ENCODE peak calls at places on chromosome 7, in five cellular contexts. Y is K562, R is IMR-90, I is A549, V is GM12878. P is an unnamed sample.

GRCh38 chr7:53351681-53352080 is 316.2 kb downstream of the POM121L12 start:
- DNase-seq in Y (no peak), R (no peak), I (no peak), V (no peak), P (no peak)

GRCh38 chr7:44738031-44738730 is 10.5 kb upstream of the ZMIZ2 start:
- DNase-seq in Y (no peak), R (peak), I (no peak), V (no peak), P (no peak)

GRCh38 chr7:45082031-45082830 is 6.5 kb downstream of the NACAD start:
- DNase-seq in Y (no peak), R (no peak), I (no peak), V (no peak), P (peak)

GRCh38 chr7:84100866-84101265 is 93.7 kb downstream of the SEMA3A start:
- DNase-seq in Y (no peak), R (peak), I (peak), V (no peak), P (peak)

GRCh38 chr7:18655969-18656761 is 160.6 kb downstream of the HDAC9 start:
- DNase-seq in Y (no peak), R (peak), I (no peak), V (no peak), P (no peak)

GRCh38 chr7:33730958-33731357 is 174.4 kb upstream of the BMPER start:
- DNase-seq in Y (no peak), R (no peak), I (no peak), V (no peak), P (no peak)

GRCh38 chr7:83211685-83212084 is 49.0 kb upstream of the PCLO start:
- DNase-seq in Y (no peak), R (no peak), I (no peak), V (no peak), P (no peak)

GRCh38 chr7:108045154-108045553 is 42.2 kb upstream of the LAMB1 start:
- DNase-seq in Y (no peak), R (peak), I (no peak), V (no peak), P (no peak)

GRCh38 chr7:56097700-56098099 is 4.9 kb upstream of the PHKG1 start:
- DNase-seq in Y (no peak), R (peak), I (no peak), V (no peak), P (no peak)

GRCh38 chr7:22564511-22565045 is 64.6 kb upstream of the STEAP1B start:
- DNase-seq in Y (no peak), R (peak), I (no peak), V (no peak), P (no peak)

GRCh38 chr7:67019562-67020390 is 23.1 kb downstream of the TYW1 start:
- DNase-seq in Y (peak), R (peak), I (no peak), V (no peak), P (peak)

GRCh38 chr7:34096135-34096775 is 190.9 kb downstream of the BMPER start:
- DNase-seq in Y (no peak), R (peak), I (peak), V (no peak), P (no peak)

GRCh38 chr7:46034056-46034768 is 113.1 kb upstream of the IGFBP3 start:
- DNase-seq in Y (no peak), R (peak), I (no peak), V (no peak), P (no peak)

GRCh38 chr7:97001656-97002554 is 3.4 kb upstream of the DLX6 start:
- DNase-seq in Y (peak), R (no peak), I (no peak), V (no peak), P (peak)

GRCh38 chr7:12731214-12731656 is 43.8 kb downstream of the ARL4A start:
- DNase-seq in Y (peak), R (peak), I (peak), V (no peak), P (no peak)

GRCh38 chr7:90945104-90945752 is 319.0 kb upstream of the FZD1 start:
- DNase-seq in Y (no peak), R (peak), I (no peak), V (no peak), P (no peak)

GRCh38 chr7:90816511-90817142 is 220.5 kb downstream of the CDK14 start:
- DNase-seq in Y (no peak), R (peak), I (peak), V (peak), P (peak)

GRCh38 chr7:110356438-110356837 is 734.5 kb upstream of the LRRN3 start:
- DNase-seq in Y (no peak), R (no peak), I (no peak), V (no peak), P (no peak)

GRCh38 chr7:130632111-130632510 is 36.4 kb downstream of the COPG2 start:
- DNase-seq in Y (no peak), R (peak), I (no peak), V (no peak), P (no peak)

GRCh38 chr7:92691578-92691977 is 101.4 kb upstream of the FAM133B start:
- DNase-seq in Y (peak), R (peak), I (peak), V (peak), P (peak)

GRCh38 chr7:127654404-127655392 is 2.7 kb downstream of the SND1 start:
- DNase-seq in Y (no peak), R (no peak), I (no peak), V (no peak), P (no peak)

GRCh38 chr7:44262031-44262430 is 61.3 kb downstream of the YKT6 start:
- DNase-seq in Y (no peak), R (no peak), I (no peak), V (no peak), P (no peak)

GRCh38 chr7:32676249-32676941 is 181.1 kb downstream of the AVL9 start:
- DNase-seq in Y (no peak), R (no peak), I (no peak), V (no peak), P (no peak)

GRCh38 chr7:158541330-158542010 is 46.2 kb downstream of the PTPRN2 start:
- DNase-seq in Y (peak), R (no peak), I (no peak), V (no peak), P (no peak)
- H3K4me3 ChIP-seq in Y (no peak), R (no peak), I (no peak), V (no peak), P (no peak)

DNA sequence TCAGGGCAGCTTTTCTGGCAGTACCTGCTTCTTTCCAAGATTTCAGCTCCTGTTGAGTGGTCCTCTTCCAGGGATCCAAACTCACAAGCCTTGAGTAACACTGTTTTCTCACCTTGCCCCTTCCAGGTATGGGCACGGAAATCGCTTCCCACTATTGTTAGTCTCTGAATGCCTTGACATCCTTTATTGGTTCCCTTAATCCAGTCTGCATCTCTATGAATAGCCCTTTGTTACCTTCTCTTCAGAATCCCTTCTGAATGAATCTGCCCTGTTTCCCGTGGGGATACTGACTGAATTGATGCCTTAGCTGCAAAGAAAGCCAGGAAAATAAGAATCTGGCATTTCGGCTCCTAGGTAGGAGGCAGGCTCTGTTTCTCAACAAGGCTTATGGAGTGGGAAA is 467.7 kb downstream of the PLXNA4 start:
- DNase-seq in Y (no peak), R (no peak), I (no peak), V (no peak), P (no peak)
- TF ChIP-seq RCOR1 in Y (no peak), R (no peak), I (no peak), V (no peak), P (no peak)

GRCh38 chr7:29980151-29980550 is 9.4 kb downstream of the SCRN1 start:
- DNase-seq in Y (no peak), R (no peak), I (no peak), V (no peak), P (no peak)

GRCh38 chr7:29975564-29975963 is 14.0 kb downstream of the SCRN1 start:
- DNase-seq in Y (no peak), R (no peak), I (no peak), V (no peak), P (no peak)

GRCh38 chr7:29976673-29977072 is 12.9 kb downstream of the SCRN1 start:
- DNase-seq in Y (no peak), R (peak), I (no peak), V (no peak), P (no peak)

GRCh38 chr7:29976265-29976664 is 13.3 kb downstream of the SCRN1 start:
- DNase-seq in Y (no peak), R (peak), I (no peak), V (no peak), P (no peak)

GRCh38 chr7:29977926-29978652 is 11.5 kb downstream of the SCRN1 start:
- DNase-seq in Y (peak), R (no peak), I (peak), V (no peak), P (no peak)
- H3K4me3 ChIP-seq in Y (no peak), R (no peak), I (no peak), V (no peak), P (no peak)

DNA sequence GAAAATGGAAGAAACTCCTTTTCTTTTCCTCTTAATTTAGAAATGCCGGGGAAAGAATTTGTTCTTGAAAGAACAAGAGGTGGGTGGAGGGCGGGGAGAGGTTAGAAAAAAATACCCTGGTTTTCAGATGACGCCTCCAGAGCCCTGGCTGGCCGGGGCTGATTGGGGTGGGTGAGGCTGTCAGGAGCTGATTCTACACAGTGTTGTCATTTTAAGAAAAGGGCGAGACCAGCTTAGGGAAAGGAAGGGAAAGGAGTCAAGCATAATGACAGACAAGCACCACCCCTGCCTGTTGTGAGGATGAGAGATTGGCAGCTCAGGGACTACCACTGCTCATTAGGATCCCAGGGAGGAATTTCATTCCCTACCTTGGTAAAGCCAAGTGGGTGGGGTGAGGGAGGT is 9.9 kb upstream of the FAM180A start:
- DNase-seq in Y (no peak), R (peak), I (no peak), V (no peak), P (no peak)
- TF ChIP-seq RCOR1 in Y (no peak), R (no peak), I (no peak), V (no peak), P (no peak)

DNA sequence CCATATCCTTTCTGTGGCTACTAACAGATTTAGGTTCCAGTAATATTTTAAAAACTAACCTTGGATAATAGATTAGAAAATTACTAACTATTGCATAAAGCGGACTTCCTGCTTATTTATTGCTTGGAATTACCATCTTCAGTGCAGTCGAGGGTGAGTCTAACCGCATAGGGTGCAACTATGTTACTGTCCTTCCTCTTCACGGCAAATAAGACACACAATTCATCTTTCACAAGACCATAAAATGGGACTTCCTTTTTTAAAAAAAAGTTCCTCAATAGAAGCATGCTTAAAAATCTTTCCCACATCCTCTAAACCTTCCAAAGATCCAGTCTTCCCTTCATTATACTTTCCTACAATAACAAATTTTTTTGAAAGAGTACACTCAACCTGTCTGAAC is 2.1 kb downstream of the SLC25A40 start:
- DNase-seq in Y (no peak), R (no peak), I (no peak), V (no peak), P (no peak)
- H3K4me3 ChIP-seq in Y (peak), R (no peak), I (no peak), V (peak), P (no peak)

GRCh38 chr7:139602143-139602722 is 78.7 kb downstream of the CLEC2L start:
- DNase-seq in Y (peak), R (peak), I (peak), V (no peak), P (peak)
- TF ChIP-seq RCOR1 in Y (no peak), R (no peak), I (no peak), V (no peak), P (no peak)

GRCh38 chr7:135802697-135803096 is 54.1 kb upstream of the FAM180A start:
- DNase-seq in Y (no peak), R (peak), I (no peak), V (no peak), P (no peak)

GRCh38 chr7:135799881-135800280 is 51.3 kb upstream of the FAM180A start:
- DNase-seq in Y (no peak), R (no peak), I (no peak), V (no peak), P (no peak)

GRCh38 chr7:135801877-135802276 is 53.3 kb upstream of the FAM180A start:
- DNase-seq in Y (no peak), R (no peak), I (no peak), V (no peak), P (no peak)

GRCh38 chr7:135801045-135801693 is 52.6 kb upstream of the FAM180A start:
- DNase-seq in Y (peak), R (peak), I (peak), V (peak), P (peak)

DNA sequence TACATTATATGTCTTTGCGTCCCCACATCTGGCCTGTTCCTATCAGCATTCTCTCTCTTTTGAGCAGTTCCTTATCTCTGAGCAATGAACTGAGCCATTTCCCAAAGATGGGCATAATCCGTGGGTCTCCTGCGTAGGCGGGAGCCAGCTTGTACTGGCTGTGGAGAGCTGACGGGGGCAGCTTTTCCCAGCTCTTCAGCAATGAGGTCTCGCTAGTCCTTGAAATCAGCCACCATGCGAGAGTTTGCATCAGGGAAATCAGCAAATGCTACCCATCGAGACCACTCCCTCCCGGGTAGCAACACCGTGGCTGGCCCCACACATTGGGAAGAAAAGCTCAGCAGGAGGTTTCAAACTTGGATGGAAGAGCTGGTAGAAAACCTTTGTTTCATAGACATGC is 51.9 kb upstream of the FAM180A start:
- DNase-seq in Y (peak), R (no peak), I (no peak), V (no peak), P (no peak)
- H3K4me3 ChIP-seq in Y (no peak), R (no peak), I (no peak), V (no peak), P (no peak)

GRCh38 chr7:16801111-16801542 is 3.7 kb downstream of the AGR2 start:
- DNase-seq in Y (peak), R (peak), I (peak), V (no peak), P (peak)
- TF ChIP-seq RCOR1 in Y (no peak), R (no peak), I (no peak), V (no peak), P (no peak)

GRCh38 chr7:137986252-137987010 is 15.5 kb downstream of the CREB3L2 start:
- DNase-seq in Y (peak), R (peak), I (no peak), V (no peak), P (no peak)
- H3K4me3 ChIP-seq in Y (no peak), R (no peak), I (no peak), V (peak), P (no peak)

DNA sequence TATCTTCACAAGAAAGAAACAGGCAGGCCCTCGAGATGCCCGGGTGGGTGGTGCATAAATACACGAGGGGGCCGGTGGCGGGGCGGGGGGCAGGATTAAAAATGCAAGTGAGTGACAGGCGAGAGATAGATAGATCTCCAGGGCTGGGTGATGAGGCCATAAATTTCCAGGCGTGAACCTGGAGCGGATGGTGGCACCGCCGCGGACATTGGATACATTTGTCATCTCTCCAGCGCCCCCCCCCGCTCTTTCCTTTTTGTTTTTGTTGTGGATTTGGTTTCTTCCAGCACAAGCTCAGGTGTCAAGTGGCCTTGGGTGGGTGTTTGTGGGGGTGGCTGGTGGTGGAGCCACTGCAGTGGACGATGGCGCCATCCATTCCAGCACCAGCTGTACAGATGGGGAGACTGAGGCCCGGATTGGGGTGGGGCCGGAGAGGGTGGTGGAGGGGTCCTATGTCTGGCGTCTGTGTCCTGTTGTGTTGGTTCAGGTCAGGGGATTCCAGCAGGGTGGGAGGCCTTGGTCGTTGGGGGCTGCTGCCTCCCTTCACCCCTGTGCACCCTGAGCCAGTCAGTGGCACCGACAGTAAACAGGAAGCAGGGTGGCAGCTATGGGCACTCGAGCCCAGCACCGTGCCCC is 2.9 kb downstream of the ELFN1 start:
- DNase-seq in Y (no peak), R (no peak), I (no peak), V (no peak), P (no peak)
- TF ChIP-seq RCOR1 in Y (no peak), R (no peak), I (no peak), V (no peak), P (no peak)

P was measured in SK-N-SH.